ENCODE peak calls at places on chromosomes 7 and 10, in eight cellular contexts. One of them, this sample, is unnamed.

GRCh38 chr7:22728416-22729029 is 1.5 kb downstream of the IL6 start:
- DNase-seq in aorta: no peak
- DNase-seq in testis: no peak
- DNase-seq in cardiac muscle cell: peak
- DNase-seq in A549: peak
- DNase-seq in sigmoid colon: no peak
- DNase-seq in transverse colon: no peak
- DNase-seq in heart right ventricle: no peak
- DNase-seq in this sample: no peak

GRCh38 chr7:12031638-12032037 is 179.5 kb upstream of the TMEM106B start:
- DNase-seq in aorta: no peak
- DNase-seq in testis: no peak
- DNase-seq in cardiac muscle cell: no peak
- DNase-seq in A549: peak
- DNase-seq in sigmoid colon: no peak
- DNase-seq in transverse colon: no peak
- DNase-seq in heart right ventricle: no peak
- DNase-seq in this sample: no peak

GRCh38 chr10:81862596-81862995 is 12.4 kb upstream of the NRG3 start:
- DNase-seq in aorta: no peak
- DNase-seq in testis: no peak
- DNase-seq in cardiac muscle cell: no peak
- DNase-seq in A549: no peak
- DNase-seq in sigmoid colon: no peak
- DNase-seq in transverse colon: no peak
- DNase-seq in heart right ventricle: no peak
- DNase-seq in this sample: no peak

GRCh38 chr7:150753826-150754603 is 16.8 kb downstream of the GIMAP5 start:
- DNase-seq in aorta: no peak
- DNase-seq in testis: no peak
- DNase-seq in cardiac muscle cell: peak
- DNase-seq in A549: no peak
- DNase-seq in sigmoid colon: no peak
- DNase-seq in transverse colon: no peak
- DNase-seq in heart right ventricle: no peak
- DNase-seq in this sample: no peak

GRCh38 chr10:125531470-125531869 is 151.5 kb downstream of the TEX36 start:
- DNase-seq in aorta: no peak
- DNase-seq in testis: no peak
- DNase-seq in cardiac muscle cell: no peak
- DNase-seq in A549: no peak
- DNase-seq in sigmoid colon: no peak
- DNase-seq in transverse colon: no peak
- DNase-seq in heart right ventricle: no peak
- DNase-seq in this sample: no peak

GRCh38 chr7:12670759-12671545 is 16.5 kb upstream of the ARL4A start:
- DNase-seq in aorta: no peak
- DNase-seq in testis: no peak
- DNase-seq in cardiac muscle cell: no peak
- DNase-seq in A549: no peak
- DNase-seq in sigmoid colon: no peak
- DNase-seq in transverse colon: no peak
- DNase-seq in heart right ventricle: no peak
- DNase-seq in this sample: no peak

GRCh38 chr7:136123352-136123751 is 146.2 kb upstream of the MTPN start:
- DNase-seq in aorta: no peak
- DNase-seq in testis: no peak
- DNase-seq in cardiac muscle cell: no peak
- DNase-seq in A549: no peak
- DNase-seq in sigmoid colon: no peak
- DNase-seq in transverse colon: no peak
- DNase-seq in heart right ventricle: no peak
- DNase-seq in this sample: no peak

GRCh38 chr10:7756360-7756992 is 31.3 kb downstream of the KIN start:
- DNase-seq in aorta: no peak
- DNase-seq in testis: peak
- DNase-seq in cardiac muscle cell: no peak
- DNase-seq in A549: peak
- DNase-seq in sigmoid colon: no peak
- DNase-seq in transverse colon: peak
- DNase-seq in heart right ventricle: no peak
- DNase-seq in this sample: no peak

GRCh38 chr10:79254333-79255006 is 92.8 kb upstream of the PPIF start:
- DNase-seq in aorta: no peak
- DNase-seq in testis: no peak
- DNase-seq in cardiac muscle cell: no peak
- DNase-seq in A549: no peak
- DNase-seq in sigmoid colon: no peak
- DNase-seq in transverse colon: no peak
- DNase-seq in heart right ventricle: no peak
- DNase-seq in this sample: no peak

GRCh38 chr7:96414931-96415292 is 93.0 kb upstream of the SLC25A13 start:
- DNase-seq in aorta: no peak
- DNase-seq in testis: peak
- DNase-seq in cardiac muscle cell: peak
- DNase-seq in A549: peak
- DNase-seq in sigmoid colon: no peak
- DNase-seq in transverse colon: peak
- DNase-seq in heart right ventricle: no peak
- DNase-seq in this sample: no peak

GRCh38 chr7:5214236-5214635 is 24.2 kb downstream of the WIPI2 start:
- DNase-seq in aorta: no peak
- DNase-seq in testis: no peak
- DNase-seq in cardiac muscle cell: no peak
- DNase-seq in A549: no peak
- DNase-seq in sigmoid colon: peak
- DNase-seq in transverse colon: no peak
- DNase-seq in heart right ventricle: no peak
- DNase-seq in this sample: no peak

GRCh38 chr10:56346845-56347415 is 14.1 kb downstream of the ZWINT start:
- DNase-seq in aorta: no peak
- DNase-seq in testis: no peak
- DNase-seq in cardiac muscle cell: no peak
- DNase-seq in A549: no peak
- DNase-seq in sigmoid colon: no peak
- DNase-seq in transverse colon: no peak
- DNase-seq in heart right ventricle: no peak
- DNase-seq in this sample: no peak

GRCh38 chr10:80443531-80443974 is 10.6 kb upstream of the TSPAN14 start:
- DNase-seq in aorta: no peak
- DNase-seq in testis: peak
- DNase-seq in cardiac muscle cell: no peak
- DNase-seq in A549: peak
- DNase-seq in sigmoid colon: no peak
- DNase-seq in transverse colon: peak
- DNase-seq in heart right ventricle: no peak
- DNase-seq in this sample: peak

GRCh38 chr7:101784275-101785127 is 32.9 kb upstream of the CUX1 start:
- DNase-seq in aorta: no peak
- DNase-seq in testis: peak
- DNase-seq in cardiac muscle cell: peak
- DNase-seq in A549: no peak
- DNase-seq in sigmoid colon: no peak
- DNase-seq in transverse colon: no peak
- DNase-seq in heart right ventricle: no peak
- DNase-seq in this sample: no peak

GRCh38 chr7:135980665-135981180 is 3.6 kb upstream of the MTPN start:
- DNase-seq in aorta: no peak
- DNase-seq in testis: peak
- DNase-seq in cardiac muscle cell: no peak
- DNase-seq in A549: no peak
- DNase-seq in sigmoid colon: no peak
- DNase-seq in transverse colon: peak
- DNase-seq in heart right ventricle: no peak
- DNase-seq in this sample: no peak

GRCh38 chr10:117133273-117134083 is 4.6 kb downstream of the VAX1 start:
- DNase-seq in aorta: no peak
- DNase-seq in testis: no peak
- DNase-seq in cardiac muscle cell: peak
- DNase-seq in A549: no peak
- DNase-seq in sigmoid colon: no peak
- DNase-seq in transverse colon: no peak
- DNase-seq in heart right ventricle: no peak
- DNase-seq in this sample: no peak

GRCh38 chr7:2972531-2973161 is 71.0 kb downstream of the CARD11 start:
- DNase-seq in aorta: no peak
- DNase-seq in testis: peak
- DNase-seq in cardiac muscle cell: no peak
- DNase-seq in A549: no peak
- DNase-seq in sigmoid colon: peak
- DNase-seq in transverse colon: no peak
- DNase-seq in heart right ventricle: no peak
- DNase-seq in this sample: peak

GRCh38 chr7:51251292-51251691 is 65.3 kb downstream of the COBL start:
- DNase-seq in aorta: no peak
- DNase-seq in testis: no peak
- DNase-seq in cardiac muscle cell: no peak
- DNase-seq in A549: no peak
- DNase-seq in sigmoid colon: no peak
- DNase-seq in transverse colon: no peak
- DNase-seq in heart right ventricle: no peak
- DNase-seq in this sample: no peak

GRCh38 chr7:1665721-1666250 is 4.3 kb upstream of the ELFN1 start:
- DNase-seq in aorta: peak
- DNase-seq in testis: no peak
- DNase-seq in cardiac muscle cell: peak
- DNase-seq in A549: peak
- DNase-seq in sigmoid colon: peak
- DNase-seq in transverse colon: no peak
- DNase-seq in heart right ventricle: peak
- DNase-seq in this sample: peak
- H3K4me3 ChIP-seq in aorta: peak
- H3K4me3 ChIP-seq in testis: peak
- H3K4me3 ChIP-seq in cardiac muscle cell: peak
- H3K4me3 ChIP-seq in A549: peak
- H3K4me3 ChIP-seq in sigmoid colon: peak
- H3K4me3 ChIP-seq in transverse colon: peak
- H3K4me3 ChIP-seq in heart right ventricle: peak
- H3K4me3 ChIP-seq in this sample: peak

GRCh38 chr7:781936-782529 is 50.2 kb upstream of the SUN1 start:
- DNase-seq in aorta: no peak
- DNase-seq in testis: no peak
- DNase-seq in cardiac muscle cell: no peak
- DNase-seq in A549: no peak
- DNase-seq in sigmoid colon: no peak
- DNase-seq in transverse colon: no peak
- DNase-seq in heart right ventricle: no peak
- DNase-seq in this sample: no peak
- H3K27ac ChIP-seq in aorta: no peak
- H3K27ac ChIP-seq in testis: peak
- H3K27ac ChIP-seq in cardiac muscle cell: peak
- H3K27ac ChIP-seq in A549: no peak
- H3K27ac ChIP-seq in sigmoid colon: peak
- H3K27ac ChIP-seq in transverse colon: peak
- H3K27ac ChIP-seq in heart right ventricle: peak
- H3K27ac ChIP-seq in this sample: peak

DNA sequence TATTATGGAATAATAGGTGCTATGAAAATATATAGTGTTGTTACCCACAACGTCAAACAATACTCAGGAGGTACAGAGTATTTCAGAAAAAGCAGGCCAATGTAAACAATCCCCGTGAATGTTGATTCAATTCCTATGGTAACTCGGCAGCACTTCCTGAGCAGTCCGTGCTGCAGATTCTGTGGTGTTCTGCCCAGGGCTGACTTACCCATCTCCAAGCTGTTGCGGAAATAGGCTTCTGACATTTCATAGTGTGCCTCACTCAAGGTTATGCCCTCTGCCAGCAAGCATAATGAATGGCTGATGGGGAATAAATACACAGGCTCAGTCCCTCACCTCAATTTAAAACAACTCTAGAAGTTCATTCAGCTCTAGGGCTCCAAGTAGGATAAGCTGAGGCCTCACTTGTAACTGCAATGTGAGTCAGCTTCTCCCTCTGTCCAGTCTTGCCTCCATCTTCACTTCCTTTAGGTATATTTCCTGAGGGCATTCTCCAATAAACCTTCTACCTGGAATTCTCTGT is 177.6 kb downstream of the GNAI1 start:
- DNase-seq in aorta: no peak
- DNase-seq in testis: no peak
- DNase-seq in cardiac muscle cell: no peak
- DNase-seq in A549: peak
- DNase-seq in sigmoid colon: no peak
- DNase-seq in transverse colon: peak
- DNase-seq in heart right ventricle: no peak
- DNase-seq in this sample: no peak
- H3K4me3 ChIP-seq in aorta: no peak
- H3K4me3 ChIP-seq in testis: no peak
- H3K4me3 ChIP-seq in cardiac muscle cell: no peak
- H3K4me3 ChIP-seq in A549: no peak
- H3K4me3 ChIP-seq in sigmoid colon: no peak
- H3K4me3 ChIP-seq in transverse colon: no peak
- H3K4me3 ChIP-seq in heart right ventricle: no peak
- H3K4me3 ChIP-seq in this sample: no peak

GRCh38 chr10:21314234-21314633 is 211.2 kb downstream of the SKIDA1 start:
- DNase-seq in aorta: no peak
- DNase-seq in testis: no peak
- DNase-seq in cardiac muscle cell: no peak
- DNase-seq in A549: no peak
- DNase-seq in sigmoid colon: no peak
- DNase-seq in transverse colon: no peak
- DNase-seq in heart right ventricle: no peak
- DNase-seq in this sample: no peak

GRCh38 chr10:21315321-21316220 is 209.9 kb downstream of the SKIDA1 start:
- DNase-seq in aorta: peak
- DNase-seq in testis: peak
- DNase-seq in cardiac muscle cell: peak
- DNase-seq in A549: peak
- DNase-seq in sigmoid colon: peak
- DNase-seq in transverse colon: no peak
- DNase-seq in heart right ventricle: peak
- DNase-seq in this sample: peak

GRCh38 chr10:21317902-21318301 is 207.6 kb downstream of the SKIDA1 start:
- DNase-seq in aorta: no peak
- DNase-seq in testis: no peak
- DNase-seq in cardiac muscle cell: no peak
- DNase-seq in A549: no peak
- DNase-seq in sigmoid colon: no peak
- DNase-seq in transverse colon: no peak
- DNase-seq in heart right ventricle: no peak
- DNase-seq in this sample: no peak

GRCh38 chr10:21313691-21314090 is 211.8 kb downstream of the SKIDA1 start:
- DNase-seq in aorta: no peak
- DNase-seq in testis: no peak
- DNase-seq in cardiac muscle cell: no peak
- DNase-seq in A549: no peak
- DNase-seq in sigmoid colon: no peak
- DNase-seq in transverse colon: no peak
- DNase-seq in heart right ventricle: no peak
- DNase-seq in this sample: no peak

GRCh38 chr10:21314906-21315305 is 210.6 kb downstream of the SKIDA1 start:
- DNase-seq in aorta: no peak
- DNase-seq in testis: no peak
- DNase-seq in cardiac muscle cell: no peak
- DNase-seq in A549: no peak
- DNase-seq in sigmoid colon: no peak
- DNase-seq in transverse colon: no peak
- DNase-seq in heart right ventricle: no peak
- DNase-seq in this sample: no peak
- H3K27ac ChIP-seq in aorta: no peak
- H3K27ac ChIP-seq in testis: peak
- H3K27ac ChIP-seq in cardiac muscle cell: peak
- H3K27ac ChIP-seq in A549: peak
- H3K27ac ChIP-seq in sigmoid colon: peak
- H3K27ac ChIP-seq in transverse colon: no peak
- H3K27ac ChIP-seq in heart right ventricle: peak
- H3K27ac ChIP-seq in this sample: no peak

GRCh38 chr10:46523881-46524470 is 32.5 kb downstream of the GPRIN2 start:
- DNase-seq in aorta: peak
- DNase-seq in testis: peak
- DNase-seq in cardiac muscle cell: no peak
- DNase-seq in A549: peak
- DNase-seq in sigmoid colon: peak
- DNase-seq in transverse colon: peak
- DNase-seq in heart right ventricle: no peak
- DNase-seq in this sample: peak
- H3K4me3 ChIP-seq in aorta: no peak
- H3K4me3 ChIP-seq in testis: no peak
- H3K4me3 ChIP-seq in cardiac muscle cell: no peak
- H3K4me3 ChIP-seq in A549: peak
- H3K4me3 ChIP-seq in sigmoid colon: no peak
- H3K4me3 ChIP-seq in transverse colon: no peak
- H3K4me3 ChIP-seq in heart right ventricle: no peak
- H3K4me3 ChIP-seq in this sample: no peak

This sample was measured in tibial artery.